ENCODE peak calls at places on chromosomes 2 and 18, in six cellular contexts. G, U, O, Q, D and L are unnamed samples.

GRCh38 chr2:180478883-180479282 is 471.8 kb upstream of the CWC22 start:
- DNase-seq in D (no peak), G (no peak), O (no peak), U (no peak), Q (no peak), L (peak)

GRCh38 chr2:152611458-152612231 is 105.6 kb downstream of the PRPF40A start:
- DNase-seq in G (peak), Q (no peak), U (peak), D (no peak), O (no peak), L (peak)

GRCh38 chr2:80169811-80170594 is 134.5 kb downstream of the LRRTM1 start:
- DNase-seq in G (no peak), U (no peak), O (no peak), Q (no peak), D (peak), L (no peak)

GRCh38 chr2:155766342-155767115 is 566.0 kb downstream of the NR4A2 start:
- DNase-seq in D (no peak), O (no peak), Q (no peak), G (no peak), U (no peak), L (no peak)

GRCh38 chr2:15808221-15808574 is 132.2 kb upstream of the MYCN start:
- DNase-seq in D (no peak), G (no peak), U (no peak), Q (no peak), O (no peak), L (no peak)

GRCh38 chr2:23532311-23533013 is 147.5 kb downstream of the KLHL29 start:
- DNase-seq in Q (no peak), D (no peak), U (no peak), G (no peak), O (peak), L (no peak)

GRCh38 chr18:13242797-13243196 is 24.2 kb downstream of the LDLRAD4 start:
- DNase-seq in O (no peak), G (peak), D (no peak), Q (peak), U (no peak), L (no peak)

GRCh38 chr2:39524061-39524460 is 87.0 kb upstream of the MAP4K3 start:
- DNase-seq in Q (no peak), G (no peak), D (no peak), U (no peak), O (no peak), L (peak)

GRCh38 chr2:18413794-18414396 is 146.6 kb downstream of the RDH14 start:
- DNase-seq in Q (no peak), O (no peak), D (no peak), U (no peak), G (no peak), L (peak)

GRCh38 chr2:98903767-98904485 is 32.1 kb downstream of the CRACDL start:
- DNase-seq in O (no peak), D (peak), G (peak), Q (no peak), U (no peak), L (no peak)

GRCh38 chr2:188450740-188451480 is 159.2 kb downstream of the GULP1 start:
- DNase-seq in D (no peak), Q (no peak), U (no peak), O (no peak), G (no peak), L (no peak)

GRCh38 chr18:73279499-73279898 is 411.7 kb upstream of the NETO1 start:
- DNase-seq in U (no peak), G (no peak), O (no peak), D (no peak), Q (no peak), L (no peak)

GRCh38 chr2:70143314-70144150 is 47.3 kb downstream of the C2orf42 start:
- DNase-seq in D (no peak), Q (peak), O (peak), U (no peak), G (peak), L (peak)

GRCh38 chr2:29022455-29023128 is 41.5 kb downstream of the TOGARAM2 start:
- DNase-seq in Q (no peak), G (no peak), U (no peak), D (no peak), O (peak), L (no peak)

GRCh38 chr2:226466589-226466988 is 333.0 kb downstream of the IRS1 start:
- DNase-seq in U (no peak), O (no peak), Q (no peak), G (no peak), D (no peak), L (no peak)

GRCh38 chr18:50602466-50602865 is 42.6 kb downstream of the MAPK4 start:
- DNase-seq in Q (no peak), U (no peak), D (no peak), O (no peak), G (no peak), L (no peak)

GRCh38 chr2:237692601-237693079 is 65.3 kb downstream of the LRRFIP1 start:
- DNase-seq in Q (no peak), O (peak), D (no peak), U (no peak), G (peak), L (peak)

GRCh38 chr2:38959938-38960608 is 70.4 kb downstream of the ARHGEF33 start:
- DNase-seq in U (peak), G (peak), Q (no peak), O (peak), D (no peak), L (peak)

GRCh38 chr2:117921520-117921919 is 92.3 kb downstream of the CCDC93 start:
- DNase-seq in Q (no peak), O (no peak), D (no peak), G (no peak), U (no peak), L (no peak)

GRCh38 chr18:74796928-74797576 is 199.4 kb downstream of the ZNF407 start:
- DNase-seq in G (no peak), U (no peak), D (no peak), Q (no peak), O (peak), L (peak)

GRCh38 chr2:234992196-234992595 is 40.4 kb downstream of the SH3BP4 start:
- DNase-seq in Q (no peak), D (no peak), O (no peak), G (no peak), U (no peak), L (no peak)

GRCh38 chr18:55713707-55714106 is 125.7 kb upstream of the TCF4 start:
- DNase-seq in U (no peak), G (no peak), Q (no peak), O (no peak), D (no peak), L (no peak)

GRCh38 chr2:111252436-111252835 is 131.7 kb downstream of the BCL2L11 start:
- DNase-seq in Q (no peak), O (no peak), U (no peak), D (no peak), G (no peak), L (no peak)

GRCh38 chr18:9091066-9091476 is 11.4 kb upstream of the NDUFV2 start:
- DNase-seq in O (no peak), G (no peak), D (no peak), Q (no peak), U (no peak), L (no peak)

GRCh38 chr18:35982404-35983114 is 10.1 kb downstream of the RMP24 start:
- DNase-seq in O (no peak), Q (no peak), D (no peak), G (no peak), U (no peak), L (peak)

GRCh38 chr2:47088371-47089082 is 66.6 kb downstream of the STPG4 start:
- DNase-seq in G (no peak), U (no peak), D (no peak), O (no peak), Q (no peak), L (no peak)

GRCh38 chr2:234372506-234372905 is 124.4 kb downstream of the ARL4C start:
- DNase-seq in Q (no peak), O (no peak), G (no peak), D (no peak), U (no peak), L (no peak)

GRCh38 chr2:17043173-17043572 is 377.5 kb upstream of the CYRIA start:
- DNase-seq in O (no peak), G (no peak), D (no peak), Q (no peak), U (no peak), L (no peak)

GRCh38 chr18:56083889-56084288 is 495.9 kb upstream of the TCF4 start:
- DNase-seq in U (no peak), G (no peak), Q (no peak), D (no peak), O (no peak), L (no peak)

GRCh38 chr2:36373149-36373880 is 17.7 kb downstream of the CRIM1 start:
- DNase-seq in Q (no peak), O (no peak), U (no peak), G (no peak), D (no peak), L (peak)

GRCh38 chr18:54023471-54023870 is 201.0 kb downstream of the MBD2 start:
- DNase-seq in D (no peak), G (no peak), O (no peak), U (no peak), Q (no peak), L (no peak)

GRCh38 chr2:165791811-165792454 is 2.1 kb downstream of the GALNT3 start:
- DNase-seq in U (no peak), D (no peak), O (no peak), Q (no peak), G (no peak), L (no peak)

GRCh38 chr2:20141806-20142205 is 83.1 kb downstream of the SDC1 start:
- DNase-seq in G (no peak), O (no peak), Q (no peak), D (no peak), U (no peak), L (no peak)

GRCh38 chr2:168169097-168169745 is 78.2 kb downstream of the STK39 start:
- DNase-seq in G (no peak), D (peak), O (no peak), Q (peak), U (no peak), L (no peak)

GRCh38 chr2:235541016-235541415 is 47.2 kb downstream of the AGAP1 start:
- DNase-seq in O (no peak), G (no peak), Q (peak), U (no peak), D (no peak), L (no peak)

DNA sequence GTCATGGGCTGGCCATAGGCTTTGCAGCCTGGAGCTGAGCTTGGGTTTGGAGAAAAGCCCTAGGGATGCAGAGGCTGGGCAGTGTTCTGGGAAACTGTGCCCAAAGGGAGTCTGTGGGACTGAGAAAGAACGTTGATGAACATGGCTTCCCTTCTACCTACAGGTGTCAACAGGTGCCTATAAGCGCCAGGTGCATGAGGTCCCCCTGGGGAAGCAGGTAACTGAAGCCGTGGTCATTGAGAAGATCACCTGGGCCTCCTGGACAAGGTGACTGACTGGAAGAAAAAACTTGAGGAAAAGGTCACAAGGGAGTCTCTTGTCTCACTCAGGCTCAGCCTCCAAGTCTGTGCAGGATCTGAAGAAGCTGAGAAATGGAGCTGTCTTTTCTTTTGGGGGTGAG is 83.4 kb downstream of the RTN4 start:
- DNase-seq in Q (no peak), G (no peak), U (no peak), O (no peak), D (no peak), L (no peak)
- TF ChIP-seq CTCF in Q (no peak), G (no peak), U (no peak), O (no peak), D (no peak), L (no peak)

GRCh38 chr2:189633392-189633811 is 27.9 kb upstream of the ASNSD1 start:
- DNase-seq in U (no peak), G (no peak), D (no peak), Q (no peak), O (no peak), L (no peak)
- TF ChIP-seq CTCF in U (no peak), G (no peak), D (no peak), Q (no peak), O (peak), L (peak)

DNA sequence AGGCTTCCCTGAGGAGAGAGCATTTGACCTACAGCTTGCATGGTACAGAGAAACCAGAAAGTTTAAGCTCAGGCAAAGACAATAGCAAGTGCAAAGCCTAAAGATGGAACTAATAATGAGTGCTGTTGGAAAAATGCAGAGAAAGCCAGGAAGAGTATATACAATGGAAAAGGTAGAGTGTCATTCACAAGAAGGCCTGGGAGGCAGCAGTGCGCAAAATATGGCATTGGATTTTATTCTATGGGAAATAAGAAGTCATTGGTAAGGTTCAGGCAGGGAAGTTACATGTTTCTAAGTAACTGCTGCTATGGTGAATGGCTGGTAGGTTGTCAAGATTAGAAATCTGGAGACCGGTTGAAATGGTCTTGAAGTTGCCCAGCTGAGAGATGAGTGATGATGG is 2167.3 kb upstream of the CELF4 start:
- DNase-seq in U (no peak), D (no peak), Q (no peak), O (no peak), G (no peak), L (no peak)
- TF ChIP-seq CTCF in U (no peak), D (no peak), Q (no peak), O (no peak), G (no peak), L (peak)

GRCh38 chr2:107627164-107627563 is 199.5 kb upstream of the RGPD4 start:
- DNase-seq in G (no peak), U (no peak), O (peak), D (no peak), Q (no peak), L (no peak)
- TF ChIP-seq CTCF in G (no peak), U (no peak), O (peak), D (no peak), Q (no peak), L (no peak)

DNA sequence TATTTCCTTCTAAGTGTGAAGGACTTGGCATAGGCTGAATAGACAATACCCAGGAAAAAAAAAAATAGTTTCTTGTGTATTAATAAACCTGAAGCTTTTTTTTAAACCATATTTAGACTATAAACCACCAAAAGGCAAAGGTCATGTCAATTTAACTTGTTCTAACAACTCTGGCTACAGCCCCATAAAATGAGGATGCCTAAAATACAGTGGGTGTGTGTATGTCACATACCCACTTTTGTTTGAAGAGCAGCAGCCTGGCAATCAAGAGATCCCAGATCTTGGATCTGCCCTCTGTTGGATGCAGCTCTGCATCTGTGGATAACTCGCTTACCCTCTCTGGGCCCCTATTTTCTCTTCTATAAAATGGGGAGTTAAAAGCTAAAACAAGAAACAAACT is 65.4 kb downstream of the SATB2 start:
- DNase-seq in G (no peak), O (no peak), Q (no peak), D (no peak), U (no peak), L (no peak)
- TF ChIP-seq CTCF in G (no peak), O (no peak), Q (no peak), D (no peak), U (no peak), L (no peak)

DNA sequence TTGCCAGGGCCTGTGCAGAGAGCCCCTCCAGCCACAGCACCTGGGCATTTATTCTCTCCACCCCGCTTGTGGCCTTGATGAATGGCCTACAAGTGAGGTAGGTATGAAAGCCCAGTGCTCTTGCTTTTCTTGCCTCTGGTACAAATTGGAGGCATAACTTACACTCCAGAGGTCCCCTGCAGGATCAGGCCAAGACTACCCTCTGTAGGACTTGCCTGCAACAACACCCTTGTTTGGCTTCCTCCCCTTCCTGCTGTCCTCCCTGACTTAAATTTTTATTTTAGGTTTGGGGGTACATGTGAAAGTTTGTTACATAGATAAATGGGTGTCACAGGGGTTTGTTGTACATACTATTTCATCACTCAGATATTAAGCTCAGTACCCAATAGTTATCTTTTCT is 95.7 kb downstream of the CDC42EP3 start:
- DNase-seq in G (no peak), D (no peak), U (no peak), O (no peak), Q (no peak), L (no peak)
- TF ChIP-seq CTCF in G (no peak), D (no peak), U (no peak), O (peak), Q (no peak), L (peak)

GRCh38 chr2:177717831-177718618 is 325.5 kb downstream of the AGPS start:
- DNase-seq in O (no peak), G (no peak), U (no peak), Q (no peak), D (no peak), L (no peak)
- TF ChIP-seq CTCF in O (peak), G (no peak), U (no peak), Q (no peak), D (no peak), L (peak)